ENCODE peak calls at places on chromosomes 4 and X, in five cellular contexts. H is HFFc6, O is activated B cell treated with CpG ODN at 0.5 μM for 24 hours, Y is upper lobe of right lung, S is PC-9. E is an unnamed sample.

GRCh38 chrX:6129751-6130150 is 98.9 kb downstream of the NLGN4X start:
- DNase-seq in H (no peak), O (no peak), Y (no peak), S (no peak), E (no peak)

GRCh38 chrX:51407520-51408409 is 75.1 kb downstream of the NUDT10 start:
- DNase-seq in H (no peak), O (no peak), Y (no peak), S (no peak), E (no peak)

GRCh38 chrX:154730271-154730883 is 20.5 kb downstream of the GAB3 start:
- DNase-seq in H (peak; percentile 71), O (no peak), Y (no peak), S (peak; percentile 63), E (peak; percentile 63)

GRCh38 chr4:7803992-7804758 is 135.5 kb downstream of the AFAP1 start:
- DNase-seq in H (peak; percentile 54), O (peak; percentile 61), Y (peak; percentile 90), S (peak; percentile 43), E (no peak)

GRCh38 chrX:49041683-49042529 is 1.3 kb downstream of the TFE3 start:
- DNase-seq in H (peak; percentile 43), O (no peak), Y (no peak), S (no peak), E (no peak)

GRCh38 chr4:26916195-26916594 is 55.6 kb downstream of the STIM2 start:
- DNase-seq in H (no peak), O (no peak), Y (no peak), S (no peak), E (no peak)

GRCh38 chr4:56215138-56215793 is 172.0 kb downstream of the AASDH start:
- DNase-seq in H (no peak), O (no peak), Y (no peak), S (no peak), E (no peak)

GRCh38 chr4:43835869-43836268 is 612.7 kb downstream of the KCTD8 start:
- DNase-seq in H (no peak), O (no peak), Y (no peak), S (no peak), E (no peak)

GRCh38 chr4:95155759-95156451 is 392.9 kb downstream of the UNC5C start:
- DNase-seq in H (no peak), O (no peak), Y (no peak), S (no peak), E (no peak)

GRCh38 chr4:179719766-179720470 is 2277.7 kb upstream of the AGA start:
- DNase-seq in H (no peak), O (no peak), Y (no peak), S (no peak), E (no peak)

GRCh38 chr4:76687730-76688441 is 210.1 kb downstream of the SOWAHB start:
- DNase-seq in H (peak; percentile 16), O (no peak), Y (no peak), S (peak; percentile 47), E (no peak)

GRCh38 chrX:17987783-17988182 is 126.7 kb upstream of the RAI2 start:
- DNase-seq in H (no peak), O (no peak), Y (no peak), S (no peak), E (no peak)

GRCh38 chr4:154854362-154854761 is 73.3 kb downstream of the RBM46 start:
- DNase-seq in H (no peak), O (no peak), Y (no peak), S (no peak), E (no peak)

GRCh38 chrX:8075606-8076005 is 95.5 kb downstream of the VCX2 start:
- DNase-seq in H (no peak), O (no peak), Y (no peak), S (no peak), E (no peak)

GRCh38 chr4:140943887-140944515 is 187.8 kb upstream of the TBC1D9 start:
- DNase-seq in H (peak; percentile 18), O (no peak), Y (no peak), S (no peak), E (no peak)

GRCh38 chr4:54614094-54614493 is 43.7 kb upstream of the KIT start:
- DNase-seq in H (no peak), O (no peak), Y (no peak), S (no peak), E (no peak)

GRCh38 chr4:165288226-165288625 is 39.2 kb upstream of the MSMO1 start:
- DNase-seq in H (no peak), O (no peak), Y (no peak), S (no peak), E (no peak)

GRCh38 chrX:54509401-54509800 is 13.4 kb upstream of the FGD1 start:
- DNase-seq in H (no peak), O (no peak), Y (no peak), S (no peak), E (no peak)

GRCh38 chrX:78517124-78517523 is 142.0 kb downstream of the RTL3 start:
- DNase-seq in H (no peak), O (no peak), Y (no peak), S (no peak), E (no peak)

GRCh38 chrX:132480581-132481203 is 8.1 kb downstream of the MBNL3 start:
- DNase-seq in H (peak; percentile 33), O (peak; percentile 15), Y (peak; percentile 50), S (peak; percentile 40), E (peak; percentile 64)

GRCh38 chr4:127261476-127261875 is 371.3 kb upstream of the INTU start:
- DNase-seq in H (no peak), O (no peak), Y (no peak), S (no peak), E (no peak)

GRCh38 chr4:133151681-133152329 is 2.7 kb downstream of the PCDH10 start:
- DNase-seq in H (peak; percentile 32), O (no peak), Y (no peak), S (no peak), E (no peak)

DNA sequence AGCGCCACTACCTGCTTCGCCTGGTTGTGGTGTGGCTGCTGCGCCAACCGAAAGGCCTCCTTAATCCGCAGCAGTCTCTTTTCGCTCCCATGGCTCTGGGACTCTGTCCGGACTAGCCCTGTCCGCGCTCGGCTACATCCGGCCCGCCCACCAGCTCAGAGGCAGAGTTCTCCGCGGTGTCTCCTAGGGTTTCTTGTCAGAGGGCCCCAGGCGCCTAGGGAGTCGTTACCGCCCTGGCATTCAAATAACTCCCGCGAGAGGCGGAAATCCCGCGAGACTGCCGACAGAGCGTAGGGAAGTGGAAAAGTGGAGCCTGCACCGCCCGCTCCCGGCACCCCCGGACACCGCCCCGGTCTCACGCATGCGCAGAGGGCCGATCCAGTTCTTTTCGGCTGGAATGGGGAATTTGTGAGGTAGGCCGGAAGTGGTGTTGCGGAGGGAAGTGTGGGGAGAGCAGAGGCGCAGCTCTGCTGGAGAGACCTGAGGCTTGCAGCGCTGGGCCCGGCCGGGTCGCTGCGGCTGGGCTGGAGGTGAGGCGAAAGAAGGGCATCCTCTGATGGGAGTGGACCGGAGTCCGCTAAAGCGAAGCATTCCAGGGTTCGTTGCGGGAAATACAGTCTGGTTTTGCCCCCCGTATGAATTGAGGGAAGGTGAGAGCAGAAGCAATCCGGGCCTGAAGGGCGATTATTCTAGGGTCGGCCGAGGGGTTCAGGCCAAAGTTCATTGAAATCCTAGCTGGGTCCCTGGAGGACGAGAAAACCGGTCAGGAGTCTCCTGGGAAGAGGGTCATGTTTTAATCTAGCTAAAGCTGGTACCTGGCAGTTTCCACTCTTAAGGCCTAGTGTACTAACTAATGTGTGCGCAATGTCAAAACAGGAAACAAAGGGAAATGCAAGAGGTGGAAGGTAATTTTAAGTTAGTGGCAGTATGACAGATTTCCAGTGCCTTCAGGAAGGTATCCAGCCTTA is at the start of gene FAM200B:
- DNase-seq in H (peak; percentile 98), O (peak; percentile 98), Y (peak; percentile 99), S (peak; percentile 93), E (peak; percentile 95)
- TF ChIP-seq CTCF in H (peak; percentile 28), O (no peak), Y (peak; percentile 10), S (no peak), E (no peak)

DNA sequence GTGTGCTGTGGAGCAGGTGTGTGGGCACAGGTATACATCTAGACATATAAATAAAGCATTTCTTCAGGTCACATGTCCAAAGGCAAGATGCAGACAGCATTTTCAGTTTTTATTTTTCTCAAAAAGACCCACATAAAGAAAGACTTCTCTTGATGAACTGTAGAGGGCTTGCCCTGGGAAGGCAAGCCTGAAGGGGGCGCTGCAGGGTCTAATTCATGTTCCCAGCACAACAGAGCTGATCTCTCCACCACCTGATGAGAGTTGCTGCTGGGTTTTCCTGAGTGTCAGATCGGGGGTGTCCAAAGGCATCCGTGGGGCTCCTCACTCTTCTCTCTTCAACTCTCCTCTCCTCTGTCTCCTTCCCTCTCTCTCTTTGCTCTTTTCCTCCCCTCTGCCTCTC is 26.6 kb downstream of the ADRA2C start:
- DNase-seq in H (no peak), O (no peak), Y (no peak), S (no peak), E (no peak)
- TF ChIP-seq CTCF in H (peak; percentile 65), O (no peak), Y (no peak), S (peak; percentile 31), E (no peak)

GRCh38 chrX:41351923-41352322 is 18.0 kb downstream of the DDX3X start:
- DNase-seq in H (no peak), O (no peak), Y (no peak), S (no peak), E (no peak)
- TF ChIP-seq CTCF in H (no peak), O (no peak), Y (no peak), S (no peak), E (no peak)

GRCh38 chr4:23966720-23967119 is 76.9 kb upstream of the PPARGC1A start:
- DNase-seq in H (no peak), O (no peak), Y (no peak), S (no peak), E (no peak)
- TF ChIP-seq CTCF in H (no peak), O (no peak), Y (no peak), S (no peak), E (peak; percentile 13)

DNA sequence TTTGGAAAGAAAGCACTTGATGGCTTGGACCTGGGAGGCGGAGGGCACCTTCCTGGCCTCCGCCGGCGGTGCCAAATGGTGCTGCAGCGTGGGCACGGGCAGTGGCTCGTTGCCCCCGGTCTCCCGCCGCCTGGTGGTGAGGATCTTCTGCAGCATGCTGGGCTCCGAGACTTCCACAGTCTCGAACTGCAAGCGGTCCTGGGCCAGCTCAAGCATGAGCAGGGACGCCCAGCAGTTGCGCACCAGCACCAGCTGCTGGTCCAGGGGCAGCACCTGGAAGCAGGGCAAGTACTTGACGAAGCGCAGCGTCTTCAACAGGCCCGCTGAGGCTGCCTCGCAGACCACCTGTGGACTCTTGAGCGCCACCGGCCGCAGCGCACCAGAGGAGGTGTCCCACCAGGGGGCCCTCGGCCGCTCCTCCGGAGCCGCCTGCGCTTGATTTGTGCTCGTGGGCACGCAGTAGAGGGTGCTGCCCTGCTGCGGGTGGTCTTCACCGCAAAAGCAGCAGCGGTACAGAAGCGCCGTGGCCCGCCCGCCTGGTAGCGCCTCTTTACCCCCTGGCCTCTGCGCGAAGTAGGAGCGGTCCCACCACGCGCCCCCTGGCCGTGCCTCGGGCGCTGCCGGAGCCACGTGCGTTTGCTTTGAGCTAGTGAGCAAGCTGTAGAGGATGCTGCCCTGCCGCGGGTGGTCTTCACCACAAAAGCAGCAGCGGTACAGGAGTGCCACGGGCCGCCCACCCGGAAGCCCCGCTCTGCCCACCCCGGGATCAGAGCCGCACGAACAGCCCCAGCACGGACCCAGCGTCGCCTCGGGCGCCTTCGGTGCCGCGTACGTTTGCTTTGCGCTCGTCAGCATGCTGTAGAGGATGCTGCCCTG is 689 bp downstream of the NR0B1 start:
- DNase-seq in H (no peak), O (no peak), Y (no peak), S (no peak), E (no peak)
- TF ChIP-seq CTCF in H (peak; percentile 33), O (no peak), Y (no peak), S (no peak), E (peak; percentile 13)

DNA sequence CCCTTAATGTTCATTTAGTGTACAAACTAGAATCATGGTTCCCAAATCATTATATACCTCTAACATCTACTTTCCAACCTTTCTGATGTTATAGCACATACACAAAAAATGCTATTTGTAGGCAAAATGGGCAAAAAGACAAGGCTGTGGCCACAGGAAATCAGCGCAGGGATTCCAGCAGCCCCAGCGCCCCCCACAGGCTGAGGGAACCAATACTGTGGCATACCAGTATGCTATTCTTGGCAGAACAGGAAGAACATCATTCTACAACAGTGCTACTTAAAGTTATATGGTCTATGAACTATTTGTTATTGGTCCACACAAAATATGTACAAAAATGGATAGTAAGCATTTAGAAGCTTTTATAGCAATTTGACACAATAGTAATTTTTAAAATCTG is 25.3 kb downstream of the STEEP1 start:
- DNase-seq in H (no peak), O (no peak), Y (no peak), S (no peak), E (no peak)
- TF ChIP-seq CTCF in H (peak; percentile 26), O (no peak), Y (no peak), S (no peak), E (no peak)